ENCODE peak calls at places on chromosomes 11 and 22, in seven cellular contexts. One of them, this sample, is unnamed.
A peak's percentile ranks its signal among the peaks of the same experiment; 100 is the strongest.

GRCh38 chr11:57751676-57752253 is at the start of gene BTBD18:
- DNase-seq in GM06990: no peak
- DNase-seq in activated B cell treated with CpG ODN at 0.5 μM for 24 hours: no peak
- DNase-seq in stimulated activated CD4-positive, alpha-beta T cell treated with anti-CD3 and anti-CD28 coated beads, Interleukin-1b, Interleukin-23, amount 100 ng/mL, for 24 hours: no peak
- DNase-seq in AG09309: no peak
- DNase-seq in brain microvascular endothelial cell: peak; percentile 54
- DNase-seq in SK-MEL-5: peak; percentile 72
- DNase-seq in this sample: no peak

GRCh38 chr11:9815486-9816136 is 151.7 kb downstream of the SWAP70 start:
- DNase-seq in stimulated activated CD4-positive, alpha-beta T cell treated with anti-CD3 and anti-CD28 coated beads, Interleukin-1b, Interleukin-23, amount 100 ng/mL, for 24 hours: no peak
- DNase-seq in SK-MEL-5: no peak
- DNase-seq in brain microvascular endothelial cell: peak; percentile 79
- DNase-seq in activated B cell treated with CpG ODN at 0.5 μM for 24 hours: no peak
- DNase-seq in AG09309: no peak
- DNase-seq in GM06990: no peak
- DNase-seq in this sample: no peak

GRCh38 chr11:120137611-120138521 is at the start of gene TRIM29:
- DNase-seq in SK-MEL-5: no peak
- DNase-seq in GM06990: no peak
- DNase-seq in AG09309: no peak
- DNase-seq in stimulated activated CD4-positive, alpha-beta T cell treated with anti-CD3 and anti-CD28 coated beads, Interleukin-1b, Interleukin-23, amount 100 ng/mL, for 24 hours: no peak
- DNase-seq in activated B cell treated with CpG ODN at 0.5 μM for 24 hours: no peak
- DNase-seq in brain microvascular endothelial cell: no peak
- DNase-seq in this sample: no peak

GRCh38 chr11:130396965-130397364 is 31.4 kb downstream of the ADAMTS8 start:
- DNase-seq in AG09309: no peak
- DNase-seq in brain microvascular endothelial cell: no peak
- DNase-seq in stimulated activated CD4-positive, alpha-beta T cell treated with anti-CD3 and anti-CD28 coated beads, Interleukin-1b, Interleukin-23, amount 100 ng/mL, for 24 hours: no peak
- DNase-seq in SK-MEL-5: no peak
- DNase-seq in GM06990: no peak
- DNase-seq in activated B cell treated with CpG ODN at 0.5 μM for 24 hours: no peak
- DNase-seq in this sample: no peak

GRCh38 chr11:44172966-44173365 is 77.5 kb downstream of the EXT2 start:
- DNase-seq in stimulated activated CD4-positive, alpha-beta T cell treated with anti-CD3 and anti-CD28 coated beads, Interleukin-1b, Interleukin-23, amount 100 ng/mL, for 24 hours: no peak
- DNase-seq in activated B cell treated with CpG ODN at 0.5 μM for 24 hours: no peak
- DNase-seq in brain microvascular endothelial cell: no peak
- DNase-seq in GM06990: no peak
- DNase-seq in AG09309: no peak
- DNase-seq in SK-MEL-5: no peak
- DNase-seq in this sample: no peak

GRCh38 chr11:38819986-38820385 is 2221.9 kb upstream of the RAG2 start:
- DNase-seq in activated B cell treated with CpG ODN at 0.5 μM for 24 hours: no peak
- DNase-seq in SK-MEL-5: no peak
- DNase-seq in AG09309: no peak
- DNase-seq in brain microvascular endothelial cell: no peak
- DNase-seq in stimulated activated CD4-positive, alpha-beta T cell treated with anti-CD3 and anti-CD28 coated beads, Interleukin-1b, Interleukin-23, amount 100 ng/mL, for 24 hours: no peak
- DNase-seq in GM06990: no peak
- DNase-seq in this sample: no peak

GRCh38 chr22:46355369-46355995 is 20.0 kb downstream of the TRMU start:
- DNase-seq in brain microvascular endothelial cell: peak; percentile 44
- DNase-seq in AG09309: no peak
- DNase-seq in stimulated activated CD4-positive, alpha-beta T cell treated with anti-CD3 and anti-CD28 coated beads, Interleukin-1b, Interleukin-23, amount 100 ng/mL, for 24 hours: no peak
- DNase-seq in activated B cell treated with CpG ODN at 0.5 μM for 24 hours: peak; percentile 61
- DNase-seq in SK-MEL-5: peak; percentile 75
- DNase-seq in GM06990: no peak
- DNase-seq in this sample: no peak

GRCh38 chr11:134332189-134332631 is 422 bp downstream of the GLB1L2 start:
- DNase-seq in stimulated activated CD4-positive, alpha-beta T cell treated with anti-CD3 and anti-CD28 coated beads, Interleukin-1b, Interleukin-23, amount 100 ng/mL, for 24 hours: peak; percentile 9
- DNase-seq in SK-MEL-5: no peak
- DNase-seq in GM06990: no peak
- DNase-seq in activated B cell treated with CpG ODN at 0.5 μM for 24 hours: no peak
- DNase-seq in AG09309: no peak
- DNase-seq in brain microvascular endothelial cell: no peak
- DNase-seq in this sample: no peak

GRCh38 chr11:106281455-106282173 is 204.2 kb downstream of the AASDHPPT start:
- DNase-seq in stimulated activated CD4-positive, alpha-beta T cell treated with anti-CD3 and anti-CD28 coated beads, Interleukin-1b, Interleukin-23, amount 100 ng/mL, for 24 hours: no peak
- DNase-seq in SK-MEL-5: no peak
- DNase-seq in GM06990: no peak
- DNase-seq in brain microvascular endothelial cell: peak; percentile 83
- DNase-seq in activated B cell treated with CpG ODN at 0.5 μM for 24 hours: no peak
- DNase-seq in AG09309: peak; percentile 55
- DNase-seq in this sample: no peak

GRCh38 chr22:41883400-41883799 is 31.5 kb downstream of the SHISA8 start:
- DNase-seq in activated B cell treated with CpG ODN at 0.5 μM for 24 hours: no peak
- DNase-seq in stimulated activated CD4-positive, alpha-beta T cell treated with anti-CD3 and anti-CD28 coated beads, Interleukin-1b, Interleukin-23, amount 100 ng/mL, for 24 hours: no peak
- DNase-seq in GM06990: no peak
- DNase-seq in brain microvascular endothelial cell: no peak
- DNase-seq in AG09309: no peak
- DNase-seq in SK-MEL-5: no peak
- DNase-seq in this sample: no peak

GRCh38 chr22:42434283-42434682 is 2.1 kb upstream of the NFAM1 start:
- DNase-seq in activated B cell treated with CpG ODN at 0.5 μM for 24 hours: no peak
- DNase-seq in SK-MEL-5: no peak
- DNase-seq in stimulated activated CD4-positive, alpha-beta T cell treated with anti-CD3 and anti-CD28 coated beads, Interleukin-1b, Interleukin-23, amount 100 ng/mL, for 24 hours: no peak
- DNase-seq in AG09309: no peak
- DNase-seq in GM06990: no peak
- DNase-seq in brain microvascular endothelial cell: no peak
- DNase-seq in this sample: no peak

GRCh38 chr11:45500457-45500856 is 165.0 kb downstream of the CHST1 start:
- DNase-seq in brain microvascular endothelial cell: no peak
- DNase-seq in SK-MEL-5: no peak
- DNase-seq in AG09309: no peak
- DNase-seq in GM06990: no peak
- DNase-seq in stimulated activated CD4-positive, alpha-beta T cell treated with anti-CD3 and anti-CD28 coated beads, Interleukin-1b, Interleukin-23, amount 100 ng/mL, for 24 hours: no peak
- DNase-seq in activated B cell treated with CpG ODN at 0.5 μM for 24 hours: no peak
- DNase-seq in this sample: no peak

GRCh38 chr11:75568616-75569219 is 6.7 kb downstream of the SERPINH1 start:
- DNase-seq in GM06990: no peak
- DNase-seq in brain microvascular endothelial cell: no peak
- DNase-seq in AG09309: no peak
- DNase-seq in SK-MEL-5: no peak
- DNase-seq in activated B cell treated with CpG ODN at 0.5 μM for 24 hours: no peak
- DNase-seq in stimulated activated CD4-positive, alpha-beta T cell treated with anti-CD3 and anti-CD28 coated beads, Interleukin-1b, Interleukin-23, amount 100 ng/mL, for 24 hours: no peak
- DNase-seq in this sample: no peak

GRCh38 chr11:111305871-111306270 is 7.5 kb downstream of the POU2AF3 start:
- DNase-seq in activated B cell treated with CpG ODN at 0.5 μM for 24 hours: no peak
- DNase-seq in SK-MEL-5: no peak
- DNase-seq in AG09309: no peak
- DNase-seq in stimulated activated CD4-positive, alpha-beta T cell treated with anti-CD3 and anti-CD28 coated beads, Interleukin-1b, Interleukin-23, amount 100 ng/mL, for 24 hours: no peak
- DNase-seq in brain microvascular endothelial cell: no peak
- DNase-seq in GM06990: no peak
- DNase-seq in this sample: no peak

GRCh38 chr11:10504490-10504889 is 36.5 kb downstream of the RNF141 start:
- DNase-seq in SK-MEL-5: no peak
- DNase-seq in GM06990: no peak
- DNase-seq in activated B cell treated with CpG ODN at 0.5 μM for 24 hours: no peak
- DNase-seq in stimulated activated CD4-positive, alpha-beta T cell treated with anti-CD3 and anti-CD28 coated beads, Interleukin-1b, Interleukin-23, amount 100 ng/mL, for 24 hours: no peak
- DNase-seq in brain microvascular endothelial cell: no peak
- DNase-seq in AG09309: no peak
- DNase-seq in this sample: no peak

GRCh38 chr11:63250162-63251050 is 7.0 kb upstream of the SLC22A25 start:
- DNase-seq in activated B cell treated with CpG ODN at 0.5 μM for 24 hours: no peak
- DNase-seq in stimulated activated CD4-positive, alpha-beta T cell treated with anti-CD3 and anti-CD28 coated beads, Interleukin-1b, Interleukin-23, amount 100 ng/mL, for 24 hours: no peak
- DNase-seq in brain microvascular endothelial cell: no peak
- DNase-seq in AG09309: no peak
- DNase-seq in GM06990: no peak
- DNase-seq in SK-MEL-5: no peak
- DNase-seq in this sample: no peak

This sample was measured in iPS DF 19.7.